ENCODE peak calls at places on chromosomes 16 and 17, in four cellular contexts. G is tibial nerve; C is memory B cell; Y is activated CD8-positive, alpha-beta memory T cell treated with anti-CD3 and anti-CD28 coated beads for 1 hour. V is an unnamed sample.

GRCh38 chr17:9818760-9819159 is 3.1 kb downstream of the GSG1L2 start:
- DNase-seq in G (no peak), C (no peak), Y (no peak), V (no peak)

GRCh38 chr17:57679906-57680695 is 65.0 kb downstream of the CCDC182 start:
- DNase-seq in Y (no peak), C (no peak), G (no peak), V (no peak)

GRCh38 chr17:82239401-82239925 is 10.6 kb downstream of the SLC16A3 start:
- DNase-seq in C (no peak), G (no peak), Y (no peak), V (no peak)

GRCh38 chr16:70161350-70161749 is 12.2 kb upstream of the CLEC18C start:
- DNase-seq in Y (no peak), G (no peak), C (no peak), V (no peak)

GRCh38 chr17:48597775-48598631 is 4.4 kb upstream of the HOXB5 start:
- DNase-seq in Y (no peak), C (peak), G (no peak), V (no peak)

GRCh38 chr17:79808763-79809529 is 12.1 kb upstream of the CBX8 start:
- DNase-seq in C (no peak), Y (no peak), G (no peak), V (no peak)

GRCh38 chr16:81431554-81432353 is 12.9 kb upstream of the CMIP start:
- DNase-seq in C (no peak), G (peak), Y (no peak), V (no peak)

GRCh38 chr17:64005734-64006167 is 7.6 kb downstream of the PRR29 start:
- DNase-seq in C (no peak), Y (no peak), G (no peak), V (no peak)

GRCh38 chr17:66963521-66964082 is 905 bp upstream of the CACNG4 start:
- DNase-seq in G (no peak), C (no peak), Y (no peak), V (no peak)